ENCODE peak calls at places on chromosomes 6 and 20, in five cellular contexts. X, V, P, I and Q are unnamed samples.

GRCh38 chr6:113777601-113778000 is 79.5 kb upstream of the MARCKS start:
- DNase-seq in P (no peak), I (no peak), V (no peak), X (no peak), Q (no peak)

GRCh38 chr6:116062496-116062895 is 1.8 kb upstream of the FRK start:
- DNase-seq in X (no peak), I (no peak), V (no peak), P (no peak), Q (no peak)

GRCh38 chr6:157203312-157203744 is 120.0 kb downstream of the TMEM242 start:
- DNase-seq in P (no peak), V (no peak), X (no peak), I (no peak), Q (peak; percentile 76)

GRCh38 chr6:150409576-150410066 is 40.8 kb downstream of the IYD start:
- DNase-seq in V (no peak), P (no peak), X (no peak), I (no peak), Q (no peak)

GRCh38 chr20:53915459-53916172 is 154.8 kb downstream of the BCAS1 start:
- DNase-seq in V (peak; percentile 85), X (peak; percentile 98), I (peak; percentile 96), P (peak; percentile 95), Q (peak; percentile 81)

GRCh38 chr6:42010185-42010872 is 40.0 kb upstream of the TAF8 start:
- DNase-seq in X (peak; percentile 44), P (peak; percentile 26), V (no peak), I (peak; percentile 9), Q (peak; percentile 62)

GRCh38 chr20:25733903-25734302 is 37.2 kb upstream of the ZNF337 start:
- DNase-seq in P (no peak), V (no peak), X (no peak), I (no peak), Q (no peak)

GRCh38 chr6:144104898-144105487 is 9.6 kb upstream of the SF3B5 start:
- DNase-seq in V (no peak), I (peak; percentile 49), P (peak; percentile 55), X (peak; percentile 18), Q (peak; percentile 65)

GRCh38 chr6:134706806-134707205 is 243.1 kb downstream of the ALDH8A1 start:
- DNase-seq in I (no peak), P (no peak), X (no peak), V (no peak), Q (no peak)

GRCh38 chr6:15715060-15715459 is 52.2 kb upstream of the DTNBP1 start:
- DNase-seq in X (no peak), P (peak; percentile 53), I (no peak), V (no peak), Q (no peak)

GRCh38 chr20:32415494-32415893 is 57.4 kb downstream of the ASXL1 start:
- DNase-seq in V (no peak), P (no peak), X (no peak), I (no peak), Q (no peak)

GRCh38 chr20:25125636-25126035 is 43.7 kb upstream of the VSX1 start:
- DNase-seq in P (no peak), I (no peak), V (no peak), X (no peak), Q (no peak)

GRCh38 chr20:22575087-22575721 is 9.2 kb downstream of the FOXA2 start:
- DNase-seq in I (no peak), V (no peak), P (peak; percentile 83), X (no peak), Q (no peak)

GRCh38 chr20:57619053-57619831 is 984 bp downstream of the ZBP1 start:
- DNase-seq in X (peak; percentile 69), V (peak; percentile 54), P (peak; percentile 42), I (no peak), Q (peak; percentile 80)

GRCh38 chr6:163820171-163820570 is 405.7 kb downstream of the QKI start:
- DNase-seq in I (no peak), V (no peak), X (no peak), P (no peak), Q (no peak)

GRCh38 chr20:38255389-38255788 is 5.1 kb downstream of the KIAA1755 start:
- DNase-seq in X (no peak), I (no peak), V (no peak), P (no peak), Q (no peak)

GRCh38 chr6:50847890-50848594 is 29.4 kb downstream of the TFAP2B start:
- DNase-seq in X (no peak), P (no peak), V (no peak), I (no peak), Q (no peak)

GRCh38 chr6:75334266-75335040 is 49.9 kb upstream of the TMEM30A start:
- DNase-seq in V (no peak), I (peak; percentile 15), P (no peak), X (no peak), Q (no peak)

GRCh38 chr6:100296810-100297544 is 167.7 kb downstream of the SIM1 start:
- DNase-seq in I (no peak), P (peak; percentile 83), V (no peak), X (no peak), Q (no peak)

GRCh38 chr6:106005954-106006353 is 80.2 kb upstream of the PRDM1 start:
- DNase-seq in V (no peak), X (no peak), P (no peak), I (no peak), Q (no peak)

GRCh38 chr6:139242457-139243240 is 49.1 kb downstream of the TXLNB start:
- DNase-seq in P (no peak), V (no peak), I (no peak), X (no peak), Q (no peak)